ENCODE peak calls at places on chromosome 6, in ten cellular contexts. One of them, this sample, is unnamed.
A peak's percentile ranks its signal among the peaks of the same experiment; 100 is the strongest.

GRCh38 chr6:148179786-148180185 is 162.9 kb upstream of the SASH1 start:
- DNase-seq in PC-9: peak; percentile 23
- DNase-seq in GM12865: no peak
- DNase-seq in foreskin fibroblast: peak; percentile 26
- DNase-seq in mammary epithelial cell: no peak
- DNase-seq in heart left ventricle: no peak
- DNase-seq in cardiac muscle cell: peak; percentile 41
- DNase-seq in suprapubic skin: no peak
- DNase-seq in prostate gland: no peak
- DNase-seq in ovary: no peak
- DNase-seq in this sample: no peak

GRCh38 chr6:125421853-125422252 is 120.1 kb upstream of the HDDC2 start:
- DNase-seq in prostate gland: no peak
- DNase-seq in PC-9: peak; percentile 4
- DNase-seq in mammary epithelial cell: no peak
- DNase-seq in cardiac muscle cell: peak; percentile 53
- DNase-seq in ovary: no peak
- DNase-seq in foreskin fibroblast: no peak
- DNase-seq in suprapubic skin: no peak
- DNase-seq in GM12865: no peak
- DNase-seq in heart left ventricle: peak; percentile 27
- DNase-seq in this sample: no peak

GRCh38 chr6:27177454-27178000 is 70.0 kb upstream of the PRSS16 start:
- DNase-seq in GM12865: peak; percentile 94
- DNase-seq in foreskin fibroblast: peak; percentile 88
- DNase-seq in suprapubic skin: peak; percentile 87
- DNase-seq in heart left ventricle: peak; percentile 61
- DNase-seq in ovary: peak; percentile 58
- DNase-seq in mammary epithelial cell: peak; percentile 88
- DNase-seq in PC-9: peak; percentile 88
- DNase-seq in cardiac muscle cell: peak; percentile 88
- DNase-seq in prostate gland: peak; percentile 71
- DNase-seq in this sample: peak; percentile 29

GRCh38 chr6:131937703-131938631 is 13.2 kb downstream of the CCN2 start:
- DNase-seq in suprapubic skin: no peak
- DNase-seq in GM12865: no peak
- DNase-seq in PC-9: no peak
- DNase-seq in ovary: no peak
- DNase-seq in prostate gland: no peak
- DNase-seq in heart left ventricle: peak; percentile 37
- DNase-seq in cardiac muscle cell: peak; percentile 99
- DNase-seq in mammary epithelial cell: no peak
- DNase-seq in foreskin fibroblast: peak; percentile 39
- DNase-seq in this sample: no peak

GRCh38 chr6:169156108-169156821 is 97.4 kb downstream of the THBS2 start:
- DNase-seq in GM12865: no peak
- DNase-seq in prostate gland: no peak
- DNase-seq in foreskin fibroblast: no peak
- DNase-seq in suprapubic skin: peak; percentile 72
- DNase-seq in cardiac muscle cell: peak; percentile 92
- DNase-seq in ovary: no peak
- DNase-seq in heart left ventricle: no peak
- DNase-seq in mammary epithelial cell: no peak
- DNase-seq in PC-9: no peak
- DNase-seq in this sample: no peak

GRCh38 chr6:105759946-105760345 is 326.2 kb upstream of the PRDM1 start:
- DNase-seq in PC-9: no peak
- DNase-seq in GM12865: no peak
- DNase-seq in heart left ventricle: no peak
- DNase-seq in foreskin fibroblast: peak; percentile 71
- DNase-seq in prostate gland: no peak
- DNase-seq in suprapubic skin: no peak
- DNase-seq in ovary: no peak
- DNase-seq in mammary epithelial cell: peak; percentile 77
- DNase-seq in cardiac muscle cell: no peak
- DNase-seq in this sample: no peak

GRCh38 chr6:75424610-75425548 is 68.7 kb downstream of the FILIP1 start:
- DNase-seq in PC-9: peak; percentile 8
- DNase-seq in GM12865: no peak
- DNase-seq in cardiac muscle cell: no peak
- DNase-seq in suprapubic skin: no peak
- DNase-seq in mammary epithelial cell: no peak
- DNase-seq in heart left ventricle: no peak
- DNase-seq in ovary: no peak
- DNase-seq in prostate gland: no peak
- DNase-seq in foreskin fibroblast: no peak
- DNase-seq in this sample: no peak

GRCh38 chr6:96947055-96947454 is 22.5 kb downstream of the KLHL32 start:
- DNase-seq in suprapubic skin: no peak
- DNase-seq in PC-9: no peak
- DNase-seq in foreskin fibroblast: no peak
- DNase-seq in heart left ventricle: no peak
- DNase-seq in cardiac muscle cell: no peak
- DNase-seq in mammary epithelial cell: no peak
- DNase-seq in ovary: no peak
- DNase-seq in GM12865: peak; percentile 72
- DNase-seq in prostate gland: no peak
- DNase-seq in this sample: no peak

GRCh38 chr6:41428402-41428994 is 93.1 kb downstream of the NCR2 start:
- DNase-seq in mammary epithelial cell: no peak
- DNase-seq in ovary: no peak
- DNase-seq in GM12865: no peak
- DNase-seq in foreskin fibroblast: no peak
- DNase-seq in suprapubic skin: no peak
- DNase-seq in cardiac muscle cell: peak; percentile 16
- DNase-seq in PC-9: no peak
- DNase-seq in heart left ventricle: peak; percentile 28
- DNase-seq in prostate gland: peak; percentile 44
- DNase-seq in this sample: no peak

GRCh38 chr6:74068945-74069570 is 373.1 kb downstream of the CD109 start:
- DNase-seq in GM12865: no peak
- DNase-seq in heart left ventricle: no peak
- DNase-seq in prostate gland: no peak
- DNase-seq in foreskin fibroblast: peak; percentile 74
- DNase-seq in suprapubic skin: no peak
- DNase-seq in cardiac muscle cell: peak; percentile 64
- DNase-seq in ovary: no peak
- DNase-seq in PC-9: no peak
- DNase-seq in mammary epithelial cell: no peak
- DNase-seq in this sample: no peak

GRCh38 chr6:108027594-108027993 is 46.9 kb downstream of the OSTM1 start:
- DNase-seq in GM12865: no peak
- DNase-seq in prostate gland: no peak
- DNase-seq in mammary epithelial cell: peak; percentile 17
- DNase-seq in heart left ventricle: no peak
- DNase-seq in suprapubic skin: no peak
- DNase-seq in ovary: no peak
- DNase-seq in foreskin fibroblast: no peak
- DNase-seq in cardiac muscle cell: peak; percentile 15
- DNase-seq in PC-9: peak; percentile 42
- DNase-seq in this sample: no peak

GRCh38 chr6:2992330-2992979 is 7.2 kb upstream of the NQO2 start:
- DNase-seq in prostate gland: no peak
- DNase-seq in heart left ventricle: no peak
- DNase-seq in mammary epithelial cell: no peak
- DNase-seq in cardiac muscle cell: no peak
- DNase-seq in foreskin fibroblast: no peak
- DNase-seq in GM12865: no peak
- DNase-seq in suprapubic skin: peak; percentile 35
- DNase-seq in PC-9: no peak
- DNase-seq in ovary: no peak
- DNase-seq in this sample: no peak

GRCh38 chr6:54861846-54862616 is 15.5 kb downstream of the FAM83B start:
- DNase-seq in mammary epithelial cell: no peak
- DNase-seq in heart left ventricle: no peak
- DNase-seq in PC-9: no peak
- DNase-seq in cardiac muscle cell: no peak
- DNase-seq in foreskin fibroblast: no peak
- DNase-seq in suprapubic skin: no peak
- DNase-seq in ovary: no peak
- DNase-seq in prostate gland: no peak
- DNase-seq in GM12865: no peak
- DNase-seq in this sample: no peak
- H3K4me3 ChIP-seq in mammary epithelial cell: no peak overlapping the region
- H3K4me3 ChIP-seq in heart left ventricle: no peak overlapping the region
- H3K4me3 ChIP-seq in PC-9: no peak overlapping the region
- H3K4me3 ChIP-seq in cardiac muscle cell: no peak overlapping the region
- H3K4me3 ChIP-seq in foreskin fibroblast: no peak overlapping the region
- H3K4me3 ChIP-seq in suprapubic skin: no peak overlapping the region
- H3K4me3 ChIP-seq in ovary: no peak overlapping the region
- H3K4me3 ChIP-seq in prostate gland: no peak overlapping the region
- H3K4me3 ChIP-seq in GM12865: no peak overlapping the region
- H3K4me3 ChIP-seq in this sample: no peak overlapping the region

DNA sequence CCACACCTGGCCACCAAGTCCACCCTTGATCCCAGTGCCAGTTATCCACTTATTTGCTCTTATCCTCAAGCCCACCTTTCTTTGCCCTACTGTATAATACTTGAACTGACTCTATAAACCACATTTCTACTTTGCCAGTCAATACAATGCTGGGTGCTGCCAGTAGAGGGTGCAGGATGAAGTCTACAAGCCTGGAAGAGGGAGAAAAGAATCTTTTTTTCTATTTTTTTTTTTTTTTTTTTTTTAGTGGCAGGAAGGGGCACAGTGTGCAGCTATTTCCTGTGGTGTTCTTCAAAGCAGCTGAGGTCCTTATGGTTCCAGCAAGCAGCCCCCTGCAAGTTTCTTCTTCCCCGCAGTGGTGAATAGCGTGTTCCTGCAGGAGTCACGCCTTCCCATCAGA is 22.2 kb upstream of the GABRR1 start:
- DNase-seq in cardiac muscle cell: peak; percentile 18
- DNase-seq in foreskin fibroblast: no peak
- DNase-seq in suprapubic skin: no peak
- DNase-seq in heart left ventricle: no peak
- DNase-seq in ovary: no peak
- DNase-seq in prostate gland: no peak
- DNase-seq in GM12865: peak; percentile 52
- DNase-seq in mammary epithelial cell: no peak
- DNase-seq in PC-9: no peak
- DNase-seq in this sample: no peak
- TF ChIP-seq CTCF in cardiac muscle cell: peak; percentile 51
- TF ChIP-seq CTCF in foreskin fibroblast: peak; percentile 26
- TF ChIP-seq CTCF in suprapubic skin: no peak
- TF ChIP-seq CTCF in heart left ventricle: no peak
- TF ChIP-seq CTCF in ovary: no peak
- TF ChIP-seq CTCF in prostate gland: no peak
- TF ChIP-seq CTCF in GM12865: peak; percentile 45
- TF ChIP-seq CTCF in mammary epithelial cell: peak; percentile 44
- TF ChIP-seq CTCF in PC-9: peak; percentile 38
- TF ChIP-seq CTCF in this sample: no peak

DNA sequence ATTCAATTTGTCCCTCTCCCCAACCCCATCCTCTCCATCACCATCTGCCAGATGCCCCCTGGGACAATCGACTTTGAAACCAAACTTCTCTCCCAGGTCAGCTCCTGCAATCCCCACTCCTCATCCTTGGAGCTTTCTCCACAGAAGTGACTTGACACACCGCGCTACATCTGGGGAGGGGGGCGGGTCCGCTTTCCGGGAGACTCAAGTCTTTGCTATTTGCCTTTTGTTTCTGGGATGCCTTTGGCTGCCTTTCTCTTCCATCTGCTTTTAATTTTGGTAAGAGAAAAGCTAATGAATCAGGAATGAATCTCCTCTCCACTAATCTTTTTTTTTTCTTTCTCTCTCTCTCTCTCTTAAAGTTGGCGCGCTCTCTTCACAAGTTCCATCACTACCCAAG is 749 bp upstream of the TPBG start:
- DNase-seq in ovary: no peak
- DNase-seq in PC-9: no peak
- DNase-seq in foreskin fibroblast: peak; percentile 93
- DNase-seq in suprapubic skin: no peak
- DNase-seq in mammary epithelial cell: no peak
- DNase-seq in cardiac muscle cell: peak; percentile 77
- DNase-seq in GM12865: no peak
- DNase-seq in heart left ventricle: peak; percentile 6
- DNase-seq in prostate gland: no peak
- DNase-seq in this sample: no peak
- H3K4me3 ChIP-seq in ovary: peak overlapping the region; percentile 54
- H3K4me3 ChIP-seq in PC-9: peak overlapping the region; percentile 87
- H3K4me3 ChIP-seq in foreskin fibroblast: peak overlapping the region; percentile 96
- H3K4me3 ChIP-seq in suprapubic skin: peak overlapping the region; percentile 89
- H3K4me3 ChIP-seq in mammary epithelial cell: peak overlapping the region; percentile 99
- H3K4me3 ChIP-seq in cardiac muscle cell: peak overlapping the region; percentile 81
- H3K4me3 ChIP-seq in GM12865: peak overlapping the region; percentile 68
- H3K4me3 ChIP-seq in heart left ventricle: peak overlapping the region; percentile 73
- H3K4me3 ChIP-seq in prostate gland: peak overlapping the region; percentile 67
- H3K4me3 ChIP-seq in this sample: peak overlapping the region; percentile 66

GRCh38 chr6:35977308-35977707 is 47.1 kb downstream of the SLC26A8 start:
- DNase-seq in GM12865: no peak
- DNase-seq in suprapubic skin: no peak
- DNase-seq in mammary epithelial cell: no peak
- DNase-seq in foreskin fibroblast: no peak
- DNase-seq in cardiac muscle cell: no peak
- DNase-seq in PC-9: no peak
- DNase-seq in ovary: no peak
- DNase-seq in heart left ventricle: no peak
- DNase-seq in prostate gland: no peak
- DNase-seq in this sample: no peak

GRCh38 chr6:35969676-35970075 is 48.8 kb upstream of the SRPK1 start:
- DNase-seq in GM12865: no peak
- DNase-seq in heart left ventricle: no peak
- DNase-seq in suprapubic skin: no peak
- DNase-seq in ovary: no peak
- DNase-seq in foreskin fibroblast: no peak
- DNase-seq in PC-9: no peak
- DNase-seq in cardiac muscle cell: no peak
- DNase-seq in mammary epithelial cell: no peak
- DNase-seq in prostate gland: no peak
- DNase-seq in this sample: no peak

GRCh38 chr6:35970181-35970580 is 49.3 kb upstream of the SRPK1 start:
- DNase-seq in suprapubic skin: no peak
- DNase-seq in mammary epithelial cell: peak; percentile 35
- DNase-seq in ovary: no peak
- DNase-seq in PC-9: no peak
- DNase-seq in heart left ventricle: no peak
- DNase-seq in GM12865: no peak
- DNase-seq in foreskin fibroblast: peak; percentile 61
- DNase-seq in prostate gland: no peak
- DNase-seq in cardiac muscle cell: peak; percentile 82
- DNase-seq in this sample: no peak

GRCh38 chr6:35973670-35974222 is 50.7 kb downstream of the SLC26A8 start:
- DNase-seq in PC-9: peak; percentile 62
- DNase-seq in prostate gland: no peak
- DNase-seq in ovary: no peak
- DNase-seq in heart left ventricle: no peak
- DNase-seq in GM12865: peak; percentile 84
- DNase-seq in cardiac muscle cell: no peak
- DNase-seq in foreskin fibroblast: no peak
- DNase-seq in mammary epithelial cell: no peak
- DNase-seq in suprapubic skin: no peak
- DNase-seq in this sample: no peak

DNA sequence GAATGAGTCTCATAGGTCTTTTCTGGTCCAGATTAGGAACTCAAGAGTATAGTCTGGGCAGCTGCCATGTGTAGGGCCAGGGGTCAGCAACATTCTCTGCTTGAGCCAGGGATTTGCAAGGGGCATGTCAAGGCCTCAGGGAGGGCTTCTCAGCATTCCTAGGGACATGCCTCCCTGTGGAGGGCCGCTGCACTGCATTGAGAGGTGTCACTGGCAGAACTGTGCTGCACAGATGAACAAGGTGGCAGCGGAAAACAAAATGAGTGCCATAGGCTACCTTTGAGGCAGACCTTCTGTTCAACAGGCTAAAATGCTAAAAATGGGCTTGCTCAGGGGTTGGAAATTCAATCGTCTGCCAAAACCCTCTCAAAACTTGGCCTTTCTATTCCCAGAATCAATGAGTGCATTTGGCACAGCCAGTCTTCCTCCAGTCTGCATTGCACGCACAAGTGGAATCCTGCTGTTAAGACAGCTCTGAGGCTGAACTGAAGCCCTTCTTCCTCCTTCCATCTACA is 51.6 kb upstream of the SRPK1 start:
- DNase-seq in GM12865: no peak
- DNase-seq in foreskin fibroblast: no peak
- DNase-seq in heart left ventricle: no peak
- DNase-seq in PC-9: no peak
- DNase-seq in mammary epithelial cell: no peak
- DNase-seq in cardiac muscle cell: no peak
- DNase-seq in prostate gland: no peak
- DNase-seq in ovary: no peak
- DNase-seq in suprapubic skin: no peak
- DNase-seq in this sample: no peak
- TF ChIP-seq CTCF in GM12865: no peak
- TF ChIP-seq CTCF in foreskin fibroblast: no peak
- TF ChIP-seq CTCF in heart left ventricle: no peak
- TF ChIP-seq CTCF in PC-9: no peak
- TF ChIP-seq CTCF in mammary epithelial cell: no peak
- TF ChIP-seq CTCF in cardiac muscle cell: no peak
- TF ChIP-seq CTCF in prostate gland: no peak
- TF ChIP-seq CTCF in ovary: no peak
- TF ChIP-seq CTCF in suprapubic skin: no peak
- TF ChIP-seq CTCF in this sample: no peak